ENCODE peak calls at places on chromosomes 12 and 14, in seven cellular contexts. L is heart left ventricle; P is activated B cell treated with CpG ODN at 0.5 μM for 24 hours; J is IMR-90; S is epithelial cell of esophagus; H is lower leg skin; A is CD8-positive, alpha-beta T cell. W is an unnamed sample.
A peak's percentile ranks its signal among the peaks of the same experiment; 100 is the strongest.

GRCh38 chr12:97380440-97380839 is 82.2 kb upstream of the RMST start:
- DNase-seq in L (no peak), P (no peak), J (no peak), S (no peak), H (no peak), A (no peak), W (no peak)

GRCh38 chr14:103209054-103209453 is 85.8 kb downstream of the TNFAIP2 start:
- DNase-seq in L (no peak), P (no peak), J (no peak), S (no peak), H (no peak), A (no peak), W (no peak)

GRCh38 chr14:65222434-65222833 is 120.1 kb upstream of the MAX start:
- DNase-seq in L (peak; percentile 32), P (no peak), J (peak; percentile 66), S (peak; percentile 60), H (no peak), A (peak; percentile 37), W (no peak)

GRCh38 chr12:62799126-62799736 is 135.7 kb downstream of the PPM1H start:
- DNase-seq in L (peak; percentile 51), P (no peak), J (peak; percentile 72), S (peak; percentile 68), H (peak; percentile 56), A (peak; percentile 30), W (peak; percentile 74)

GRCh38 chr12:16609140-16609539 is 3.2 kb upstream of the LMO3 start:
- DNase-seq in L (no peak), P (no peak), J (no peak), S (no peak), H (no peak), A (no peak), W (no peak)

GRCh38 chr12:92412931-92413685 is 267.5 kb upstream of the BTG1 start:
- DNase-seq in L (no peak), P (no peak), J (peak; percentile 10), S (no peak), H (no peak), A (no peak), W (no peak)

GRCh38 chr12:11949738-11950403 is 120.9 kb upstream of the BCL2L14 start:
- DNase-seq in L (no peak), P (no peak), J (no peak), S (no peak), H (no peak), A (no peak), W (no peak)

GRCh38 chr12:12333407-12333831 is 16.6 kb downstream of the MANSC1 start:
- DNase-seq in L (no peak), P (no peak), J (peak; percentile 92), S (peak; percentile 50), H (no peak), A (no peak), W (no peak)

GRCh38 chr12:49057888-49058287 is 2.7 kb downstream of the KMT2D start:
- DNase-seq in L (no peak), P (no peak), J (no peak), S (peak; percentile 19), H (no peak), A (no peak), W (no peak)

GRCh38 chr12:5514545-5514944 is 82.6 kb downstream of the NTF3 start:
- DNase-seq in L (no peak), P (no peak), J (no peak), S (no peak), H (no peak), A (no peak), W (no peak)

GRCh38 chr12:76329163-76329562 is 19.1 kb downstream of the BBS10 start:
- DNase-seq in L (no peak), P (no peak), J (peak; percentile 86), S (peak; percentile 85), H (no peak), A (no peak), W (no peak)

GRCh38 chr14:100317897-100318808 is 5.0 kb upstream of the SLC25A47 start:
- DNase-seq in L (peak; percentile 80), P (peak; percentile 76), J (peak; percentile 26), S (peak; percentile 34), H (no peak), A (peak; percentile 66), W (peak; percentile 58)

GRCh38 chr12:115118177-115118724 is 434.3 kb upstream of the TBX3 start:
- DNase-seq in L (no peak), P (no peak), J (peak; percentile 27), S (no peak), H (no peak), A (no peak), W (no peak)

GRCh38 chr12:113328368-113328889 is 6.5 kb downstream of the SLC8B1 start:
- DNase-seq in L (no peak), P (no peak), J (no peak), S (no peak), H (no peak), A (no peak), W (no peak)

GRCh38 chr12:104792570-104792969 is 165.5 kb downstream of the SLC41A2 start:
- DNase-seq in L (no peak), P (no peak), J (peak; percentile 86), S (peak; percentile 74), H (peak; percentile 71), A (no peak), W (no peak)

GRCh38 chr12:4506870-4507269 is 31.8 kb upstream of the RAD51AP1 start:
- DNase-seq in L (no peak), P (no peak), J (peak; percentile 84), S (peak; percentile 32), H (no peak), A (no peak), W (no peak)

GRCh38 chr14:69260979-69261605 is 1.1 kb downstream of the GALNT16 start:
- DNase-seq in L (peak; percentile 48), P (peak; percentile 52), J (no peak), S (peak; percentile 27), H (no peak), A (no peak), W (no peak)

GRCh38 chr14:69259176-69259530 is 805 bp upstream of the GALNT16 start:
- DNase-seq in L (no peak), P (no peak), J (no peak), S (no peak), H (no peak), A (no peak), W (no peak)

GRCh38 chr14:69260246-69260978 is 454 bp downstream of the GALNT16 start:
- DNase-seq in L (no peak), P (no peak), J (peak; percentile 4), S (no peak), H (no peak), A (no peak), W (peak; percentile 61)

GRCh38 chr14:69261761-69262331 is 1.9 kb downstream of the GALNT16 start:
- DNase-seq in L (peak; percentile 54), P (no peak), J (peak; percentile 15), S (no peak), H (no peak), A (no peak), W (no peak)

GRCh38 chr14:69259531-69260245 is at the start of gene GALNT16:
- DNase-seq in L (peak; percentile 51), P (no peak), J (peak; percentile 12), S (peak; percentile 22), H (no peak), A (no peak), W (peak; percentile 73)
- TF ChIP-seq CTCF in L (peak; percentile 10), P (no peak), J (peak; percentile 32), S (no peak), H (no peak), A (no peak), W (peak; percentile 51)

DNA sequence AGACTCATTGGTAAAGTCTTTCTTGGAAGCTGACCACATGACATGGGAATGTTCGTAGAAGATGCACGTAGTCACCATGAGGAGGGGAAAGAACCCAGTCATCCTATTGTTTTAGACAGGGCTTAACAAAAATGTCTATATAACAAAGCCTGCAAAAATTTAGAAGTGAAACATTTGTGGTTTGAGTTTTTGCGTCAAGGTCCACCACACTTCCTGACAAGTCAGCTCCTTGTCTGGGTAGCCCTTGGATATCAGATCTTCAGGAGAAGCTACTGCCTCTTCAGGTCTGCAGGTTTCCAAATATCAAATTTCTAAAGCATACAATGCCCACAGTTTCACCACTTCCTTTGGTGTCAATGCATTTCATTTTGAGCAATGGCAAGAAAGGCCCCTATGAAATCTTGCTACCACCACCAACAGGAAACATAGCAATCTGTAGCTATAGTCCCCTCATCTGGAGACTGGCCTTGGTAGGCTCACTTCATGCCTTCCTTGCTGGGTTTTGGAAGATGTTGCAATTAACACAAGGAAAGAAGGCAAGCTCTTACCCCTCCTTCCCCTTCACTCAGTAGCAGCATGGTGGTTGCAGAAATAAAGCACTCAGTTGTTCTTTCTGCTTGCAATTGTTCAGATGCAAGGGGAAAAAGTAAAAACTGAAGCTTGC is 235.2 kb downstream of the PCNX1 start:
- DNase-seq in L (no peak), P (no peak), J (peak; percentile 98), S (peak; percentile 81), H (no peak), A (no peak), W (no peak)
- TF ChIP-seq CTCF in L (no peak), P (no peak), J (no peak), S (no peak), H (no peak), A (no peak), W (no peak)

DNA sequence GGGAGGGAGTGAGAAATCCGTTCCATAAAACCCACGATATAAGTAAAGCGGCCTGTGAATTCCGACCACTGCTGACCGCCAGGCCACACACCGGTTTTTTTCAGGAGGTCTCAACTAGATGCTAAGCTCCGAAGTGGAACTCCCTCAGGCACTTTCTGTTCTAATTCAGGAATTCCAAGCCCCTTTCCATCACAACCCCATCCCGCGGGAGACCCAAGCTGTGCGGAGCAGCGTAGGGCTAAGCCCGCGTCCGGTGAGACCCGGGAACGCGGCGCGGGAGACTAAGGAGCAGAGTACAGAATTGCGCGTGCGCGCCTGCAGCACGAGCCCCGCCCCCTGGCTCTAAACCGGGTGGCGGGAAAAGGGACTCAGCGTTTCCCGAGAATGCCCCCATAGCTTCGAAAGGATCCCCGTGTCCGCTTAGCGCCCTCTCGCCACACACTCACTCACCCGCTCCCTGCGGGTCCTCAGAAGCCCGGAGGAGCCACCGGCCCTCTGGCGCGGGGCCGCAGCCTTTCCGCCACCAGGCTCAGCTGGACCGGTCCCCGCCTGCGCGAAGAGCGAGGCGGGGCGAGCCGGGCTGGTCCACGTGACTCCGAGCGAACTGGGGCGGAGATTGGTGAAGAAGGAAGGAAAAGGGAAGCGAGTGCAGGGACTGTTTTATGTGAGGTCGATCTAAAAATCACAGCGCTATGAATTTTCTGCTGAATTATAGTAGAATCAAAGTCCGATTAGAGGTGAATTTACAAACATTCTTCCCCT is at the start of gene TIMELESS:
- DNase-seq in L (peak; percentile 90), P (peak; percentile 85), J (peak; percentile 81), S (peak; percentile 90), H (peak; percentile 87), A (peak; percentile 77), W (peak; percentile 82)
- TF ChIP-seq CTCF in L (no peak), P (no peak), J (no peak), S (no peak), H (no peak), A (no peak), W (no peak)

DNA sequence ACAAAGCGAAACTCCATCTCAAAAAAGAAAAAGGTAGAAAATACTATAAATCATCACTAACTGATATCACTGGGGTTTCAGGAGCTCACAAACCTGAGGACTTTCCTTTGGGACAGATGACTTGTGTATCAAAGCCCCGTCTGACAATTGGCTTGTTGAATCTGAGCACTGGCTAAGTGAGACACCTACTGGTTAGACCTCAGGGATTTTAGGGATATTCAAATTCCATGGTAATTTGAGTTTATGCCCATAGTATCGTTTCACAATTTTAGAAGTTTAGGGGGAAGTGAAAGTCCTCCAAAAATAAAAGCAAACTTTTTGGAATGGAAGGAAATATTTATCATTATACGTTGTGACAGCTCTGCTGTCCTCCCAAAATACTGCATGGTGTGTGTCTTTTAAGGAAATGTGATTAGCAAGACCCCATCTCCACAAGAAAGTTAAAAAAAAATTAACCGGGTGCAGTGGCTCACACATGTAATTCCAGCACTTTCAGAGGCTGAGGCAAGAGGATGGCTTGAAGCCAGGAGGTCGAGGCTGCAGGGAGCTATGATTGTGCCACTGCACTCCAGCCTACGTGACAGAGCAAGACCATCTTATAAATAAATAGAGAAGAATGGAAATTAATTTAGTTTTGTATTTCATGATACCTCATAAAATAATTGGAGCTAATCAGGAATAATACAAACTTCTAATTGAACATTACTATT is 49.2 kb downstream of the FBXL14 start:
- DNase-seq in L (no peak), P (no peak), J (peak; percentile 43), S (no peak), H (no peak), A (no peak), W (no peak)
- TF ChIP-seq CTCF in L (no peak), P (no peak), J (peak; percentile 33), S (no peak), H (no peak), A (no peak), W (no peak)